ENCODE peak calls at places on chromosomes 4 and X, in eight cellular contexts. One of them, this sample, is unnamed.

GRCh38 chr4:15396157-15396800 is 31.6 kb upstream of the C1QTNF7 start:
- DNase-seq in HCT116: peak; percentile 34
- DNase-seq in OCI-LY7: peak; percentile 61
- DNase-seq in hepatocyte: peak; percentile 61
- DNase-seq in neural progenitor cell: peak; percentile 70
- DNase-seq in GM23338: peak; percentile 80
- DNase-seq in PC-3: peak; percentile 67
- DNase-seq in GM23248: peak; percentile 55
- DNase-seq in this sample: peak; percentile 68

GRCh38 chr4:32748498-32748897 is 2028.3 kb downstream of the PCDH7 start:
- DNase-seq in HCT116: no peak
- DNase-seq in hepatocyte: peak; percentile 4
- DNase-seq in neural progenitor cell: peak; percentile 5
- DNase-seq in OCI-LY7: no peak
- DNase-seq in GM23338: peak; percentile 19
- DNase-seq in GM23248: no peak
- DNase-seq in PC-3: no peak
- DNase-seq in this sample: no peak

GRCh38 chrX:54934890-54935289 is 14.3 kb downstream of the TRO start:
- DNase-seq in GM23338: no peak
- DNase-seq in OCI-LY7: no peak
- DNase-seq in hepatocyte: no peak
- DNase-seq in PC-3: no peak
- DNase-seq in GM23248: no peak
- DNase-seq in neural progenitor cell: no peak
- DNase-seq in HCT116: no peak
- DNase-seq in this sample: no peak

GRCh38 chr4:126513596-126513995 is 1119.2 kb upstream of the INTU start:
- DNase-seq in OCI-LY7: no peak
- DNase-seq in hepatocyte: no peak
- DNase-seq in PC-3: no peak
- DNase-seq in GM23338: no peak
- DNase-seq in neural progenitor cell: no peak
- DNase-seq in HCT116: no peak
- DNase-seq in GM23248: no peak
- DNase-seq in this sample: no peak

GRCh38 chrX:14357314-14357713 is 172.0 kb upstream of the GLRA2 start:
- DNase-seq in HCT116: no peak
- DNase-seq in GM23338: no peak
- DNase-seq in neural progenitor cell: no peak
- DNase-seq in OCI-LY7: no peak
- DNase-seq in hepatocyte: no peak
- DNase-seq in GM23248: peak; percentile 36
- DNase-seq in PC-3: peak; percentile 56
- DNase-seq in this sample: no peak

GRCh38 chr4:11468901-11469300 is 40.2 kb upstream of the HS3ST1 start:
- DNase-seq in HCT116: no peak
- DNase-seq in GM23338: peak; percentile 81
- DNase-seq in neural progenitor cell: no peak
- DNase-seq in GM23248: no peak
- DNase-seq in OCI-LY7: no peak
- DNase-seq in PC-3: no peak
- DNase-seq in hepatocyte: peak; percentile 28
- DNase-seq in this sample: peak; percentile 47

GRCh38 chr4:106287353-106287969 is 28.5 kb downstream of the TBCK start:
- DNase-seq in GM23248: peak; percentile 86
- DNase-seq in GM23338: no peak
- DNase-seq in PC-3: peak; percentile 65
- DNase-seq in OCI-LY7: no peak
- DNase-seq in neural progenitor cell: no peak
- DNase-seq in hepatocyte: peak; percentile 71
- DNase-seq in HCT116: no peak
- DNase-seq in this sample: no peak

GRCh38 chr4:151807220-151807619 is 46.4 kb upstream of the GATB start:
- DNase-seq in PC-3: peak; percentile 14
- DNase-seq in GM23248: peak; percentile 53
- DNase-seq in OCI-LY7: no peak
- DNase-seq in HCT116: no peak
- DNase-seq in GM23338: no peak
- DNase-seq in hepatocyte: no peak
- DNase-seq in neural progenitor cell: no peak
- DNase-seq in this sample: no peak

GRCh38 chrX:55127692-55128091 is 38.9 kb downstream of the PAGE2 start:
- DNase-seq in GM23338: no peak
- DNase-seq in PC-3: no peak
- DNase-seq in OCI-LY7: no peak
- DNase-seq in neural progenitor cell: no peak
- DNase-seq in hepatocyte: no peak
- DNase-seq in HCT116: no peak
- DNase-seq in GM23248: peak; percentile 30
- DNase-seq in this sample: no peak

GRCh38 chr4:177275999-177276398 is 33.7 kb upstream of the NEIL3 start:
- DNase-seq in HCT116: no peak
- DNase-seq in neural progenitor cell: no peak
- DNase-seq in GM23338: no peak
- DNase-seq in GM23248: no peak
- DNase-seq in hepatocyte: no peak
- DNase-seq in PC-3: no peak
- DNase-seq in OCI-LY7: no peak
- DNase-seq in this sample: no peak

GRCh38 chr4:122914292-122914904 is 8.0 kb downstream of the NUDT6 start:
- DNase-seq in GM23248: peak; percentile 67
- DNase-seq in PC-3: peak; percentile 58
- DNase-seq in GM23338: peak; percentile 43
- DNase-seq in neural progenitor cell: no peak
- DNase-seq in HCT116: no peak
- DNase-seq in OCI-LY7: peak; percentile 65
- DNase-seq in hepatocyte: peak; percentile 19
- DNase-seq in this sample: peak; percentile 74

GRCh38 chr4:140154572-140154891 is 548 bp upstream of the MAML3 start:
- DNase-seq in hepatocyte: no peak
- DNase-seq in GM23248: no peak
- DNase-seq in neural progenitor cell: no peak
- DNase-seq in GM23338: no peak
- DNase-seq in HCT116: no peak
- DNase-seq in OCI-LY7: no peak
- DNase-seq in PC-3: no peak
- DNase-seq in this sample: no peak

GRCh38 chr4:72577211-72577610 is 8.2 kb upstream of the ADAMTS3 start:
- DNase-seq in OCI-LY7: no peak
- DNase-seq in PC-3: no peak
- DNase-seq in neural progenitor cell: no peak
- DNase-seq in hepatocyte: no peak
- DNase-seq in HCT116: no peak
- DNase-seq in GM23248: no peak
- DNase-seq in GM23338: no peak
- DNase-seq in this sample: no peak

GRCh38 chr4:139691-140090 is 15.4 kb downstream of the ZNF718 start:
- DNase-seq in PC-3: no peak
- DNase-seq in OCI-LY7: no peak
- DNase-seq in GM23338: peak; percentile 59
- DNase-seq in neural progenitor cell: no peak
- DNase-seq in GM23248: no peak
- DNase-seq in hepatocyte: no peak
- DNase-seq in HCT116: no peak
- DNase-seq in this sample: no peak

GRCh38 chr4:138935-139334 is 14.6 kb downstream of the ZNF718 start:
- DNase-seq in GM23248: no peak
- DNase-seq in HCT116: no peak
- DNase-seq in hepatocyte: no peak
- DNase-seq in neural progenitor cell: no peak
- DNase-seq in OCI-LY7: no peak
- DNase-seq in PC-3: no peak
- DNase-seq in GM23338: no peak
- DNase-seq in this sample: no peak
- H3K79me2 ChIP-seq in GM23248: peaks cover 70% of the 10 kb centered on the region
- H3K79me2 ChIP-seq in HCT116: no peaks in the 10 kb centered on the region
- H3K79me2 ChIP-seq in hepatocyte: peaks cover 63% of the 10 kb centered on the region
- H3K79me2 ChIP-seq in neural progenitor cell: peaks cover 100% of the 10 kb centered on the region
- H3K79me2 ChIP-seq in OCI-LY7: peaks cover 90% of the 10 kb centered on the region
- H3K79me2 ChIP-seq in PC-3: no peaks in the 10 kb centered on the region
- H3K79me2 ChIP-seq in GM23338: peaks cover 100% of the 10 kb centered on the region
- H3K79me2 ChIP-seq in this sample: no peaks in the 10 kb centered on the region

GRCh38 chr4:124428648-124429047 is 283.9 kb downstream of the ANKRD50 start:
- DNase-seq in PC-3: no peak
- DNase-seq in hepatocyte: no peak
- DNase-seq in HCT116: no peak
- DNase-seq in GM23338: no peak
- DNase-seq in GM23248: no peak
- DNase-seq in OCI-LY7: no peak
- DNase-seq in neural progenitor cell: no peak
- DNase-seq in this sample: no peak
- H2AFZ ChIP-seq in PC-3: no peak overlapping the region
- H2AFZ ChIP-seq in hepatocyte: no peak overlapping the region
- H2AFZ ChIP-seq in HCT116: no peak overlapping the region
- H2AFZ ChIP-seq in GM23338: no peak overlapping the region
- H2AFZ ChIP-seq in GM23248: no peak overlapping the region
- H2AFZ ChIP-seq in OCI-LY7: no peak overlapping the region
- H2AFZ ChIP-seq in neural progenitor cell: no peak overlapping the region
- H2AFZ ChIP-seq in this sample: no peak overlapping the region

DNA sequence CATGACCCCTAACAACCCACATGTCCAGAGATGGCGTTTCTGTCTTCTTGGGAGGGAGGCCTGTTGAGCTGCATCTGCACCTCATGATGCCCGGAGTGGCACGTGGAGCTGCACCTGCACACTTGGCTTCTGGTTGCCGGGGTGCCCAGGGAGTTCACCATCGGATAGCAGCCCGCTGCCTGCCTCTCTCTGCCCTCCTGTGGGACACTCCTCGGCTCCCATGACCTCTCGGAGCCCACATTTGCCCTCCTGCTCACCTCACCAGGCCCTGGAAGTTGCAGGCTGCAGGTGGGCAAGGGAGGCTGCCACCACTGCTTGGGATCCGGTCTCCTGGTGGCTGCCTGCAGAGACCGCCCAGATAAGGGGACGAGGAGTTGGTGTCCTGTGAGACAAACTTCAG is 74.1 kb downstream of the TRAPPC11 start:
- DNase-seq in GM23338: no peak
- DNase-seq in HCT116: no peak
- DNase-seq in GM23248: no peak
- DNase-seq in PC-3: no peak
- DNase-seq in neural progenitor cell: no peak
- DNase-seq in OCI-LY7: no peak
- DNase-seq in hepatocyte: no peak
- DNase-seq in this sample: no peak
- TF ChIP-seq EZH2phosphoT487 in GM23338: no peak
- TF ChIP-seq EZH2phosphoT487 in HCT116: no peak
- TF ChIP-seq EZH2phosphoT487 in GM23248: no peak
- TF ChIP-seq EZH2phosphoT487 in PC-3: no peak
- TF ChIP-seq EZH2phosphoT487 in neural progenitor cell: no peak
- TF ChIP-seq EZH2phosphoT487 in OCI-LY7: no peak
- TF ChIP-seq EZH2phosphoT487 in hepatocyte: no peak
- TF ChIP-seq EZH2phosphoT487 in this sample: no peak

GRCh38 chr4:186700746-186701145 is 22.9 kb downstream of the FAT1 start:
- DNase-seq in HCT116: no peak
- DNase-seq in GM23248: peak; percentile 97
- DNase-seq in PC-3: peak; percentile 22
- DNase-seq in hepatocyte: no peak
- DNase-seq in OCI-LY7: no peak
- DNase-seq in neural progenitor cell: no peak
- DNase-seq in GM23338: no peak
- DNase-seq in this sample: no peak

GRCh38 chr4:186699298-186699697 is 24.4 kb downstream of the FAT1 start:
- DNase-seq in OCI-LY7: no peak
- DNase-seq in hepatocyte: peak; percentile 44
- DNase-seq in GM23248: peak; percentile 24
- DNase-seq in PC-3: peak; percentile 37
- DNase-seq in neural progenitor cell: no peak
- DNase-seq in HCT116: no peak
- DNase-seq in GM23338: no peak
- DNase-seq in this sample: no peak

GRCh38 chr4:186698028-186698427 is 25.6 kb downstream of the FAT1 start:
- DNase-seq in neural progenitor cell: no peak
- DNase-seq in hepatocyte: peak; percentile 67
- DNase-seq in PC-3: no peak
- DNase-seq in HCT116: no peak
- DNase-seq in OCI-LY7: no peak
- DNase-seq in GM23248: no peak
- DNase-seq in GM23338: no peak
- DNase-seq in this sample: no peak

GRCh38 chr4:186699881-186700397 is 23.7 kb downstream of the FAT1 start:
- DNase-seq in neural progenitor cell: no peak
- DNase-seq in hepatocyte: no peak
- DNase-seq in PC-3: no peak
- DNase-seq in OCI-LY7: no peak
- DNase-seq in GM23338: no peak
- DNase-seq in GM23248: no peak
- DNase-seq in HCT116: no peak
- DNase-seq in this sample: no peak

GRCh38 chr4:186698525-186698924 is 25.1 kb downstream of the FAT1 start:
- DNase-seq in neural progenitor cell: no peak
- DNase-seq in HCT116: no peak
- DNase-seq in PC-3: no peak
- DNase-seq in GM23338: no peak
- DNase-seq in OCI-LY7: no peak
- DNase-seq in hepatocyte: no peak
- DNase-seq in GM23248: no peak
- DNase-seq in this sample: no peak
- H3K79me2 ChIP-seq in neural progenitor cell: peaks cover 100% of the 10 kb centered on the region
- H3K79me2 ChIP-seq in HCT116: peaks cover 100% of the 10 kb centered on the region
- H3K79me2 ChIP-seq in PC-3: peaks cover 98% of the 10 kb centered on the region
- H3K79me2 ChIP-seq in GM23338: peaks cover 97% of the 10 kb centered on the region
- H3K79me2 ChIP-seq in OCI-LY7: no peaks in the 10 kb centered on the region
- H3K79me2 ChIP-seq in hepatocyte: peaks cover 97% of the 10 kb centered on the region
- H3K79me2 ChIP-seq in GM23248: peaks cover 99% of the 10 kb centered on the region
- H3K79me2 ChIP-seq in this sample: peaks cover 95% of the 10 kb centered on the region

GRCh38 chr4:187393546-187394344 is 601.8 kb upstream of the ZFP42 start:
- DNase-seq in HCT116: no peak
- DNase-seq in OCI-LY7: no peak
- DNase-seq in neural progenitor cell: no peak
- DNase-seq in PC-3: no peak
- DNase-seq in GM23248: no peak
- DNase-seq in hepatocyte: no peak
- DNase-seq in GM23338: no peak
- DNase-seq in this sample: no peak

GRCh38 chr4:187387709-187388108 is 607.9 kb upstream of the ZFP42 start:
- DNase-seq in hepatocyte: peak; percentile 46
- DNase-seq in neural progenitor cell: no peak
- DNase-seq in OCI-LY7: no peak
- DNase-seq in HCT116: no peak
- DNase-seq in GM23338: no peak
- DNase-seq in GM23248: peak; percentile 1
- DNase-seq in PC-3: peak; percentile 61
- DNase-seq in this sample: no peak

GRCh38 chr4:187389420-187389819 is 606.2 kb upstream of the ZFP42 start:
- DNase-seq in PC-3: no peak
- DNase-seq in hepatocyte: no peak
- DNase-seq in HCT116: no peak
- DNase-seq in GM23338: no peak
- DNase-seq in GM23248: no peak
- DNase-seq in neural progenitor cell: no peak
- DNase-seq in OCI-LY7: no peak
- DNase-seq in this sample: no peak
- H2AFZ ChIP-seq in PC-3: no peak overlapping the region
- H2AFZ ChIP-seq in hepatocyte: no peak overlapping the region
- H2AFZ ChIP-seq in HCT116: no peak overlapping the region
- H2AFZ ChIP-seq in GM23338: no peak overlapping the region
- H2AFZ ChIP-seq in GM23248: no peak overlapping the region
- H2AFZ ChIP-seq in neural progenitor cell: no peak overlapping the region
- H2AFZ ChIP-seq in OCI-LY7: no peak overlapping the region
- H2AFZ ChIP-seq in this sample: no peak overlapping the region